ENCODE peak calls at places on chromosomes 1 and 21, in five cellular contexts. One of them, this sample, is unnamed.

GRCh38 chr1:81298321-81298720 is 502.4 kb upstream of the ADGRL2 start:
- DNase-seq in cardiac fibroblast: no peak
- DNase-seq in gastrocnemius medialis: no peak
- DNase-seq in SJCRH30: no peak
- DNase-seq in breast epithelium: no peak
- DNase-seq in this sample: no peak

GRCh38 chr1:149848340-149848771 is 51.0 kb upstream of the BOLA1 start:
- DNase-seq in SJCRH30: no peak
- DNase-seq in cardiac fibroblast: no peak
- DNase-seq in breast epithelium: no peak
- DNase-seq in gastrocnemius medialis: no peak
- DNase-seq in this sample: no peak

GRCh38 chr21:15210235-15210678 is 145.5 kb upstream of the NRIP1 start:
- DNase-seq in cardiac fibroblast: peak
- DNase-seq in SJCRH30: peak
- DNase-seq in breast epithelium: no peak
- DNase-seq in gastrocnemius medialis: peak
- DNase-seq in this sample: no peak

GRCh38 chr1:214425723-214426419 is 125.5 kb downstream of the PTPN14 start:
- DNase-seq in SJCRH30: no peak
- DNase-seq in cardiac fibroblast: no peak
- DNase-seq in gastrocnemius medialis: no peak
- DNase-seq in breast epithelium: no peak
- DNase-seq in this sample: no peak

GRCh38 chr1:116737855-116738318 is 16.3 kb upstream of the CD2 start:
- DNase-seq in breast epithelium: no peak
- DNase-seq in SJCRH30: no peak
- DNase-seq in gastrocnemius medialis: no peak
- DNase-seq in cardiac fibroblast: no peak
- DNase-seq in this sample: no peak

GRCh38 chr1:65423884-65424655 is 3.6 kb downstream of the LEPR start:
- DNase-seq in SJCRH30: no peak
- DNase-seq in breast epithelium: no peak
- DNase-seq in cardiac fibroblast: peak
- DNase-seq in gastrocnemius medialis: no peak
- DNase-seq in this sample: no peak

GRCh38 chr1:212442408-212442807 is 9.7 kb downstream of the NENF start:
- DNase-seq in cardiac fibroblast: no peak
- DNase-seq in gastrocnemius medialis: no peak
- DNase-seq in breast epithelium: no peak
- DNase-seq in SJCRH30: no peak
- DNase-seq in this sample: no peak

GRCh38 chr1:20446796-20447195 is 39.2 kb downstream of the CAMK2N1 start:
- DNase-seq in gastrocnemius medialis: no peak
- DNase-seq in breast epithelium: peak
- DNase-seq in SJCRH30: no peak
- DNase-seq in cardiac fibroblast: peak
- DNase-seq in this sample: no peak

GRCh38 chr1:238681021-238681420 is 705.3 kb upstream of the CHRM3 start:
- DNase-seq in cardiac fibroblast: peak
- DNase-seq in breast epithelium: no peak
- DNase-seq in gastrocnemius medialis: no peak
- DNase-seq in SJCRH30: no peak
- DNase-seq in this sample: no peak

GRCh38 chr1:192941722-192942411 is 117.3 kb downstream of the UCHL5 start:
- DNase-seq in SJCRH30: no peak
- DNase-seq in breast epithelium: no peak
- DNase-seq in gastrocnemius medialis: no peak
- DNase-seq in cardiac fibroblast: no peak
- DNase-seq in this sample: no peak

GRCh38 chr1:47235280-47235679 is 3.3 kb upstream of the TAL1 start:
- DNase-seq in SJCRH30: peak
- DNase-seq in cardiac fibroblast: no peak
- DNase-seq in gastrocnemius medialis: no peak
- DNase-seq in breast epithelium: no peak
- DNase-seq in this sample: no peak

GRCh38 chr1:2815551-2815950 is 14.1 kb upstream of the TTC34 start:
- DNase-seq in breast epithelium: no peak
- DNase-seq in cardiac fibroblast: no peak
- DNase-seq in SJCRH30: no peak
- DNase-seq in gastrocnemius medialis: no peak
- DNase-seq in this sample: no peak

GRCh38 chr1:179774033-179774432 is 30.9 kb downstream of the FAM163A start:
- DNase-seq in cardiac fibroblast: no peak
- DNase-seq in SJCRH30: no peak
- DNase-seq in gastrocnemius medialis: no peak
- DNase-seq in breast epithelium: no peak
- DNase-seq in this sample: no peak

GRCh38 chr1:179770887-179771502 is 27.9 kb downstream of the FAM163A start:
- DNase-seq in gastrocnemius medialis: no peak
- DNase-seq in cardiac fibroblast: peak
- DNase-seq in SJCRH30: no peak
- DNase-seq in breast epithelium: no peak
- DNase-seq in this sample: no peak

GRCh38 chr1:179773264-179773663 is 30.2 kb downstream of the FAM163A start:
- DNase-seq in gastrocnemius medialis: no peak
- DNase-seq in breast epithelium: no peak
- DNase-seq in cardiac fibroblast: no peak
- DNase-seq in SJCRH30: no peak
- DNase-seq in this sample: no peak

GRCh38 chr1:179775009-179775408 is 31.9 kb downstream of the FAM163A start:
- DNase-seq in breast epithelium: no peak
- DNase-seq in gastrocnemius medialis: no peak
- DNase-seq in cardiac fibroblast: peak
- DNase-seq in SJCRH30: no peak
- DNase-seq in this sample: no peak

GRCh38 chr1:179771509-179771908 is 28.4 kb downstream of the FAM163A start:
- DNase-seq in breast epithelium: no peak
- DNase-seq in SJCRH30: no peak
- DNase-seq in cardiac fibroblast: no peak
- DNase-seq in gastrocnemius medialis: no peak
- DNase-seq in this sample: no peak
- H3K4me3 ChIP-seq in breast epithelium: no peak
- H3K4me3 ChIP-seq in SJCRH30: no peak
- H3K4me3 ChIP-seq in cardiac fibroblast: no peak
- H3K4me3 ChIP-seq in gastrocnemius medialis: no peak
- H3K4me3 ChIP-seq in this sample: no peak

DNA sequence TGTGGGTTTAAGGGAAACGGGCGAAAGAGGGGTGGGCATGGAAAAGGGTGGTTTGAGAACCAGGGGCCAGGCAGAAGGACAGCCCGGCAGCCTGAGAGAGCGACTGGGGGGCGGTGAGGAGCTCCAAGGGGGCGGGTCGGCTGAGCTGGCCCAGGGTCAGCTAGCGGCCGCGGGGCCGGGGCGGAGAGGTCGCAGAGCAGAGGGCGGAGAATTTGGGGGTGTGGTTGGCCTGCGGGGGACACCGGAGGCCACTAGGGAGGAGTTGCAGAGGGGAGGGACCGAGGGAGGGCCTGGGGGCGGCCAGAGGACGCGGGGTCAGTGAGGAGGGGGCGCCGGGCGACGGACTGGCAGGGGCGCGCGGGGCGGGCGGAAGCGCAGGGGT is 54.7 kb downstream of the NDUFS5 start:
- DNase-seq in breast epithelium: no peak
- DNase-seq in cardiac fibroblast: no peak
- DNase-seq in SJCRH30: no peak
- DNase-seq in gastrocnemius medialis: no peak
- DNase-seq in this sample: no peak
- H3K4me3 ChIP-seq in breast epithelium: peak
- H3K4me3 ChIP-seq in cardiac fibroblast: peak
- H3K4me3 ChIP-seq in SJCRH30: peak
- H3K4me3 ChIP-seq in gastrocnemius medialis: peak
- H3K4me3 ChIP-seq in this sample: peak

DNA sequence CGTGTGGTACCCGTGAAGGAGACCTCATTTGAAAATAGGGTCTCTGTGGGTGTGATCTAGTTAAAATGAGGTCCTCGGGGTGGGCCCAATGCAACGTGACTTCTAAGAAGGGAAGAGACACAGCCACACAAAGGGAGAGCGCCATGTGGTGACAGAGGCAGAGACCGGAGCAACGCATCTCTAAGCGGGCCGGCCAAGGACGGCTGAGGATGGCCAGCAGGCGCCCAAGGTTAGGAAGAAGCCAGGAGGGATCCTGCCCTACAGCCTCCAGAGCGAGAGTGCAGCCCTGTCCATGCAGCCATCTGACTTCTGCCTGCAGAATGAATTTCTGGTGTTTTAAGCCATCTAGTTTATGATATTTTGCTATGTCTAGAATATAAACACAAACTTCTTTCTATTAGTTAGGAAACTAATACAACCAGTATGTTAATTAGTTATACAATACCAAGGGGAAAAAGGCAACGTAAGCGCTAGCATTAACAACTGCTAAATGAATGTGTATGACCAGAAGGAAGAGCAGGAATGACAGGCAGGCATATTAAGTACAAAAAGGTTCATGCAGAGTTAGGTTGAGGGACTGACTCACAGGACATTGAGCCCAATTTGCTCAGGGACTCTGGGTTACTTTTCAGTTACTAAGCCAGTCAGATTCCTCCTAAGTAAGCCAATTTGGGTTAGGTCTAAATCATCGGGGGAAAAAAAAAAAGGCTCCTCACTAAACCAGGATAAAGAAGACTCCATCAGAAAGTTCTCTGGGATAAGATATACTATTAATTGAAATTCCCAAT is 4.1 kb downstream of the CEP104 start:
- DNase-seq in gastrocnemius medialis: no peak
- DNase-seq in SJCRH30: no peak
- DNase-seq in cardiac fibroblast: no peak
- DNase-seq in breast epithelium: no peak
- DNase-seq in this sample: no peak
- H3K4me3 ChIP-seq in gastrocnemius medialis: no peak
- H3K4me3 ChIP-seq in SJCRH30: no peak
- H3K4me3 ChIP-seq in cardiac fibroblast: no peak
- H3K4me3 ChIP-seq in breast epithelium: no peak
- H3K4me3 ChIP-seq in this sample: no peak

DNA sequence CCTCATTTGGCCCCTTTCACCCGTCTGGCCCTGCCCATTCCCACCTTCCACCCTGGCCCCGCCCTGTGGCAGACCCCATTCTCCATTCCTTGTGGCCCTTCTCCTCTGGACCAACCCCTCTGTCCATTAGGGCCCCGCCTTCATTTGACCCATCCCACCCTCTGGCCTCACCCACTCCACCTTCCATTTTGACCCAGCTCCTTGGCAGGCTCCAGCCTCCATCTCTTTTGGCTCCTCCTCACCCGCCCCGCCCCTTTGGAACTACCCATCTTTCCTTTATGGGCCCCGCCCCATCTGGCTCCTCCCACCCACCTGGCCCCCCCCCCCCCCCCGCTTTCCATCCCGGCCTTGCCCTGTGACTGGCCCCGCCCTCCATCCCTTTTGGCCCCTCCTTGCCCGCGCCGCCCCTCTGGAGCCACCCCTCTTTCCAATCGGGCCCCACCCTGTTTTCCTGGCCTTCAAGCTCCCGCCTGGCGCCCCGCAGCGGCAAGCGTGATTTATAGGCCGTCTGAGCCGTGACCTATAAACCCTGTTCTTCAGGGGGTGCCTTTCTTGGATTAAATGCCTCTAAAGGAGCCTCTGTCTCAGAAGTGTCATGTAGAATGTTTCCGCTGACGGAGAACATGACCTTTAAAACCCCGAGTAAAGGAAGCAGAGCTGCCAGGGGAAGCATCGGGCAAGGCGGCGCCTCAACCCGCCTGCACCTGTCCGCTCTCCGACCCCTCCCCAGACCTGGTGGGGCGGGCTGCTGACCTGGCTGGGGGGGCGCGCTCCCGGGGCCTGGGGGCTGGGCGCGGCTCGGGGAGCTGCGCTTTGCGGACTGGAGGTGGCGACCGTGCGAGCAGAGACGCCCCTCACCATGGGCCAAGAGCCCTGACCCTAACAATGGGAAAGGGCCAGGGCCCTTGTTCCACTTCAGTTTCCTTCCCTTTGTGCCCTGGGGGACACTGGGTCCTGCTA is 178.0 kb downstream of the CAMTA1 start:
- DNase-seq in SJCRH30: no peak
- DNase-seq in gastrocnemius medialis: peak
- DNase-seq in breast epithelium: peak
- DNase-seq in cardiac fibroblast: no peak
- DNase-seq in this sample: peak
- H3K4me3 ChIP-seq in SJCRH30: no peak
- H3K4me3 ChIP-seq in gastrocnemius medialis: peak
- H3K4me3 ChIP-seq in breast epithelium: peak
- H3K4me3 ChIP-seq in cardiac fibroblast: no peak
- H3K4me3 ChIP-seq in this sample: peak

GRCh38 chr1:235325854-235326253 is 2.1 kb downstream of the ARID4B start:
- DNase-seq in breast epithelium: no peak
- DNase-seq in cardiac fibroblast: no peak
- DNase-seq in SJCRH30: no peak
- DNase-seq in gastrocnemius medialis: no peak
- DNase-seq in this sample: no peak
- H3K4me3 ChIP-seq in breast epithelium: no peak
- H3K4me3 ChIP-seq in cardiac fibroblast: peak
- H3K4me3 ChIP-seq in SJCRH30: peak
- H3K4me3 ChIP-seq in gastrocnemius medialis: peak
- H3K4me3 ChIP-seq in this sample: no peak

GRCh38 chr1:235952950-235953615 is 86.4 kb upstream of the LYST start:
- DNase-seq in SJCRH30: no peak
- DNase-seq in breast epithelium: no peak
- DNase-seq in cardiac fibroblast: peak
- DNase-seq in gastrocnemius medialis: no peak
- DNase-seq in this sample: no peak

GRCh38 chr1:235954306-235955283 is 87.9 kb upstream of the LYST start:
- DNase-seq in SJCRH30: no peak
- DNase-seq in breast epithelium: no peak
- DNase-seq in gastrocnemius medialis: no peak
- DNase-seq in cardiac fibroblast: peak
- DNase-seq in this sample: no peak

GRCh38 chr1:235955777-235956176 is 89.1 kb upstream of the LYST start:
- DNase-seq in breast epithelium: no peak
- DNase-seq in cardiac fibroblast: no peak
- DNase-seq in SJCRH30: no peak
- DNase-seq in gastrocnemius medialis: no peak
- DNase-seq in this sample: no peak

GRCh38 chr1:235950318-235950717 is 83.6 kb upstream of the LYST start:
- DNase-seq in gastrocnemius medialis: no peak
- DNase-seq in cardiac fibroblast: no peak
- DNase-seq in SJCRH30: no peak
- DNase-seq in breast epithelium: no peak
- DNase-seq in this sample: no peak

DNA sequence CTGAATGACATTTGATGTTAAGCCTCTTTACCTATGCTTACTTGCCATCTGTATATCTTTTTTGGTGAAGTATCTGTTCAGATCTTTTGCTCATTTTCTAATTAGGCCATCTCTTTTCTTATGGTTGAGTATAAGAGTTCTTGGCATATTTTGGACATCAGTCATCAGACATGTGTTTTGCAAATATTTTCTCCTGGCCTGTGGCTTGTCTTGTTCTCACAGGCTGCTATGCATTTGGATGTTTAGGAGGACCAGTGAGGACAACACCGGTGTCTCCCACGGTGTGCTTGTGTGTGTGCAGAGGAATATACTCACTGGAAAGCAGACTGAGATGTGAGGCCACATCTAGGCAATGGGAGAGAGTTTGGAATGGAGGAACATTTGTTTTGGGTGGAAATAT is 87.1 kb upstream of the LYST start:
- DNase-seq in SJCRH30: no peak
- DNase-seq in gastrocnemius medialis: no peak
- DNase-seq in cardiac fibroblast: peak
- DNase-seq in breast epithelium: no peak
- DNase-seq in this sample: no peak
- H3K4me3 ChIP-seq in SJCRH30: no peak
- H3K4me3 ChIP-seq in gastrocnemius medialis: no peak
- H3K4me3 ChIP-seq in cardiac fibroblast: no peak
- H3K4me3 ChIP-seq in breast epithelium: no peak
- H3K4me3 ChIP-seq in this sample: no peak

This sample was measured in iPS DF 6.9.